ENCODE peak calls at places on chromosome 1, in five cellular contexts. E is D341Med, F is occipital lobe, Y is NCI-H146, N is cerebellar cortex. S is an unnamed sample.
A peak's percentile ranks its signal among the peaks of the same experiment; 100 is the strongest.

GRCh38 chr1:19533626-19534025 is 48.3 kb upstream of the CAPZB start:
- DNase-seq in E (no peak), F (no peak), N (no peak), Y (no peak), S (no peak)

GRCh38 chr1:222087207-222087920 is 345.5 kb upstream of the DUSP10 start:
- DNase-seq in Y (no peak), N (no peak), E (no peak), F (no peak), S (no peak)

GRCh38 chr1:85689788-85690404 is 18.3 kb downstream of the ZNHIT6 start:
- DNase-seq in F (no peak), E (no peak), N (no peak), Y (no peak), S (no peak)

GRCh38 chr1:208054885-208055507 is 144.1 kb upstream of the CD34 start:
- DNase-seq in Y (peak; percentile 55), F (no peak), E (no peak), N (no peak), S (no peak)

GRCh38 chr1:66242646-66243547 is 291.1 kb upstream of the SGIP1 start:
- DNase-seq in Y (peak; percentile 43), E (peak; percentile 87), N (peak; percentile 95), F (peak; percentile 87), S (peak; percentile 79)

GRCh38 chr1:78722947-78723346 is 73.3 kb downstream of the IFI44 start:
- DNase-seq in Y (no peak), N (no peak), E (no peak), F (no peak), S (no peak)

GRCh38 chr1:22489278-22489677 is 37.6 kb downstream of the ZBTB40 start:
- DNase-seq in F (no peak), N (no peak), E (no peak), Y (no peak), S (no peak)

GRCh38 chr1:17632541-17633193 is 93.2 kb downstream of the ARHGEF10L start:
- DNase-seq in E (no peak), Y (no peak), N (no peak), F (no peak), S (no peak)

GRCh38 chr1:239718997-239719628 is 332.7 kb downstream of the CHRM3 start:
- DNase-seq in E (no peak), F (no peak), N (no peak), Y (peak; percentile 14), S (no peak)

GRCh38 chr1:203278087-203278884 is 27.0 kb upstream of the BTG2 start:
- DNase-seq in Y (peak; percentile 29), F (peak; percentile 92), E (no peak), N (peak; percentile 90), S (peak; percentile 78)

GRCh38 chr1:93346472-93346991 is 825 bp downstream of the DR1 start:
- DNase-seq in E (peak; percentile 19), F (peak; percentile 18), N (peak; percentile 52), Y (peak; percentile 35), S (peak; percentile 10)

GRCh38 chr1:216612291-216612690 is 110.9 kb downstream of the ESRRG start:
- DNase-seq in F (no peak), E (no peak), N (no peak), Y (no peak), S (no peak)

GRCh38 chr1:60470231-60470630 is 396.7 kb upstream of the C1orf87 start:
- DNase-seq in F (no peak), E (no peak), N (no peak), Y (no peak), S (no peak)

GRCh38 chr1:166884040-166884642 is 8.1 kb upstream of the TADA1 start:
- DNase-seq in F (peak; percentile 42), N (peak; percentile 28), E (no peak), Y (peak; percentile 68), S (peak; percentile 55)

GRCh38 chr1:240424740-240425464 is 187.1 kb downstream of the GREM2 start:
- DNase-seq in N (no peak), F (no peak), Y (no peak), E (no peak), S (no peak)

GRCh38 chr1:221698579-221699349 is 43.1 kb downstream of the DUSP10 start:
- DNase-seq in Y (no peak), N (no peak), E (no peak), F (no peak), S (no peak)

GRCh38 chr1:32881291-32881690 is 5.0 kb upstream of the HPCA start:
- DNase-seq in F (no peak), Y (no peak), N (no peak), E (no peak), S (no peak)

GRCh38 chr1:161502181-161502580 is 3.1 kb upstream of the FCGR2A start:
- DNase-seq in F (no peak), N (no peak), E (no peak), Y (no peak), S (no peak)

GRCh38 chr1:179278920-179279319 is 14.7 kb upstream of the SOAT1 start:
- DNase-seq in N (no peak), Y (no peak), F (no peak), E (no peak), S (no peak)

GRCh38 chr1:65170511-65171142 is 22.6 kb downstream of the AK4 start:
- DNase-seq in Y (no peak), F (peak; percentile 36), N (peak; percentile 79), E (no peak), S (peak; percentile 47)

GRCh38 chr1:240285541-240285940 is 193.9 kb downstream of the FMN2 start:
- DNase-seq in E (no peak), F (no peak), Y (no peak), N (no peak), S (no peak)

GRCh38 chr1:193462629-193463320 is 276.4 kb upstream of the B3GALT2 start:
- DNase-seq in F (no peak), N (no peak), E (no peak), Y (no peak), S (no peak)

GRCh38 chr1:213186168-213186567 is 135.1 kb downstream of the RPS6KC1 start:
- DNase-seq in F (no peak), E (no peak), Y (no peak), N (no peak), S (no peak)

GRCh38 chr1:152182942-152183341 is 23.9 kb upstream of the RPTN start:
- DNase-seq in E (no peak), F (no peak), N (no peak), Y (no peak), S (no peak)

GRCh38 chr1:8667869-8668595 is 149.4 kb downstream of the RERE start:
- DNase-seq in Y (peak; percentile 15), E (no peak), F (no peak), N (no peak), S (no peak)

GRCh38 chr1:226832613-226833012 is 37.8 kb upstream of the PSEN2 start:
- DNase-seq in E (no peak), N (no peak), Y (no peak), F (no peak), S (no peak)

GRCh38 chr1:162383091-162383490 is 1.6 kb downstream of the C1orf226 start:
- DNase-seq in N (no peak), E (no peak), Y (no peak), F (no peak), S (no peak)

GRCh38 chr1:202631076-202631923 is 79.0 kb downstream of the SYT2 start:
- DNase-seq in F (no peak), N (no peak), Y (peak; percentile 9), E (no peak), S (no peak)

GRCh38 chr1:54117815-54118563 is 34.8 kb downstream of the CDCP2 start:
- DNase-seq in E (no peak), F (peak; percentile 10), Y (no peak), N (no peak), S (no peak)

GRCh38 chr1:219130536-219130935 is 43.1 kb upstream of the LYPLAL1 start:
- DNase-seq in N (no peak), E (no peak), F (no peak), Y (no peak), S (no peak)

GRCh38 chr1:84027368-84027767 is 28.4 kb upstream of the TTLL7 start:
- DNase-seq in N (no peak), F (no peak), Y (no peak), E (no peak), S (no peak)

S was measured in cerebellum.